ENCODE peak calls at places on chromosomes 5 and 9, in four cellular contexts. G is uterus; V is A673; A is CD8-positive, alpha-beta memory T cell. Z is an unnamed sample.
A peak's percentile ranks its signal among the peaks of the same experiment; 100 is the strongest.

GRCh38 chr9:3894764-3895163 is 369.0 kb upstream of the RFX3 start:
- DNase-seq in G (no peak), V (no peak), A (no peak), Z (no peak)

GRCh38 chr5:14250094-14250777 is 107.1 kb downstream of the TRIO start:
- DNase-seq in G (peak; percentile 79), V (peak; percentile 52), A (no peak), Z (peak; percentile 30)

GRCh38 chr5:10724799-10725507 is 36.1 kb downstream of the DAP start:
- DNase-seq in G (peak; percentile 31), V (peak; percentile 20), A (no peak), Z (no peak)

GRCh38 chr5:52776116-52776515 is 11.6 kb upstream of the ITGA1 start:
- DNase-seq in G (no peak), V (no peak), A (peak; percentile 26), Z (no peak)

GRCh38 chr5:114391321-114391720 is 29.5 kb downstream of the KCNN2 start:
- DNase-seq in G (no peak), V (peak; percentile 5), A (no peak), Z (no peak)

GRCh38 chr5:56481147-56481997 is 248.2 kb upstream of the ANKRD55 start:
- DNase-seq in G (peak; percentile 42), V (no peak), A (peak; percentile 23), Z (peak; percentile 51)

GRCh38 chr5:52043543-52043942 is 660.3 kb downstream of the ISL1 start:
- DNase-seq in G (no peak), V (no peak), A (no peak), Z (no peak)

GRCh38 chr5:113357696-113358476 is 76.9 kb downstream of the TSSK1B start:
- DNase-seq in G (no peak), V (no peak), A (no peak), Z (no peak)

GRCh38 chr5:10288600-10289213 is 19.0 kb downstream of the CMBL start:
- DNase-seq in G (no peak), V (no peak), A (no peak), Z (peak; percentile 87)

GRCh38 chr9:89538874-89539273 is 41.0 kb upstream of the SEMA4D start:
- DNase-seq in G (no peak), V (no peak), A (peak; percentile 56), Z (no peak)
- H3K27me3 ChIP-seq in G (no peaks in the 10 kb centered on the region), V (no peaks in the 10 kb centered on the region), A (no peaks in the 10 kb centered on the region), Z (no peaks in the 10 kb centered on the region)

DNA sequence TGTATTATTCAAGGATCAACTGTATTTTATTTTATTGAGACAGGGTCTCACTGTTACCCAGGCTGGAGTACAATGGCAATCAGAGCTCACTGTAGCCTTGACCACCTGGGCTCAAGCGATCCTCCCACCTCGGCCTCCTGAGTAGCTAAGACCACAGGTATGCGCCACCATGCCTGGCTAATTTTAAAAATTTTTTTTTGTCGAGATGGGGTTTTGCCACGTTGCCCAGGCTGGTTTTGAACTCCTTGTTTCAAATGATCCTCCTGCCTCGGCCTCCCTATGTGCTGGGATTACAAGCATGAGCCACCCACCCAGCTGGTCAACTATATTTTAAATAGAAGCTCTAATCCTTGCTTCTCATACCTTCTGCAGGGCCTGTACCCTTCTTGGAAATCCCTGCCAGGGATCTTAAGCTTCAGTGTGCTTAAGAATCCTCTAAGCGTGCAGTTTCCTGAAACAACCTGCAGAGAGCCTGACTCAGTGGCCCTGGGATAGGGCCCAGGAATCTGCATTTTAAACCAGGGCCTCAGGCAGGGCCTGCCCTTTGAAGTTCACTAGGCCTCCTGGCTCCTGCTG is 2.9 kb downstream of the AKNA start:
- DNase-seq in G (no peak), V (no peak), A (no peak), Z (no peak)
- H3K4me3 ChIP-seq in G (peak overlapping the region; percentile 56), V (no peak overlapping the region), A (peak overlapping the region; percentile 98), Z (peak overlapping the region; percentile 16)

GRCh38 chr5:55172937-55173695 is at the start of gene CDC20B:
- DNase-seq in G (peak; percentile 68), V (peak; percentile 86), A (peak; percentile 65), Z (peak; percentile 95)

GRCh38 chr5:55177078-55177477 is 4.1 kb upstream of the CDC20B start:
- DNase-seq in G (no peak), V (no peak), A (no peak), Z (no peak)

GRCh38 chr5:55175781-55176175 is 2.8 kb upstream of the CDC20B start:
- DNase-seq in G (no peak), V (no peak), A (no peak), Z (no peak)

GRCh38 chr5:55173696-55174101 is 722 bp upstream of the CDC20B start:
- DNase-seq in G (no peak), V (no peak), A (no peak), Z (no peak)

GRCh38 chr5:55176176-55176818 is 3.3 kb upstream of the CDC20B start:
- DNase-seq in G (no peak), V (peak; percentile 76), A (no peak), Z (no peak)
- H3K27me3 ChIP-seq in G (peaks cover 31% of the 10 kb centered on the region), V (peaks cover 25% of the 10 kb centered on the region), A (peaks cover 55% of the 10 kb centered on the region), Z (no peaks in the 10 kb centered on the region)

GRCh38 chr5:154002093-154002492 is 36.6 kb downstream of the FAM114A2 start:
- DNase-seq in G (peak; percentile 16), V (peak; percentile 31), A (no peak), Z (no peak)
- H3K4me3 ChIP-seq in G (no peak overlapping the region), V (no peak overlapping the region), A (no peak overlapping the region), Z (no peak overlapping the region)

GRCh38 chr5:146341854-146342253 is 3.2 kb downstream of the POU4F3 start:
- DNase-seq in G (no peak), V (no peak), A (no peak), Z (no peak)
- H3K27me3 ChIP-seq in G (no peaks in the 10 kb centered on the region), V (peaks cover 100% of the 10 kb centered on the region), A (peaks cover 28% of the 10 kb centered on the region), Z (peaks cover 14% of the 10 kb centered on the region)

GRCh38 chr5:1316588-1316902 is 21.7 kb upstream of the TERT start:
- DNase-seq in G (no peak), V (no peak), A (no peak), Z (no peak)
- H3K4me3 ChIP-seq in G (no peak overlapping the region), V (no peak overlapping the region), A (peak overlapping the region; percentile 58), Z (no peak overlapping the region)

DNA sequence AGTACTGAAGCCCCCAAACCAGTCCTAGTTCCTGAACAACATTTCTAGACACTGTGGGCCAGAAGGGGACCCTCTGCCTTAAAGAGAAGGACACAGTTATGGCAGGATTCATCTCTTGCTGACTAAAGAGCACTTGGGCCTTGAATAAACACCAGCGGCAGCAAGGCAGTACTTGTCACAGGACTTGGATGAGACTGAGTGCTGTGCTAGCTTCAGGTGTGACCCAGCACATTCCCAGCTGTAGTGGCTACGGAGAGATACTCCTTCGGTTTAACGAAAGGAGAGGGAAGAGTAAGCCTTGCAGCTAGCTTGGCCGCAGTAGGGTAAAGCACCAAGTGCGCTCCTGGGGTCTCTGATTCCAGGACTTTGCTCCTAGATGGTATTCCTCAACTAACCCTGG is 10.9 kb upstream of the STX17 start:
- DNase-seq in G (no peak), V (no peak), A (no peak), Z (no peak)
- H3K27me3 ChIP-seq in G (no peaks in the 10 kb centered on the region), V (no peaks in the 10 kb centered on the region), A (no peaks in the 10 kb centered on the region), Z (no peaks in the 10 kb centered on the region)

DNA sequence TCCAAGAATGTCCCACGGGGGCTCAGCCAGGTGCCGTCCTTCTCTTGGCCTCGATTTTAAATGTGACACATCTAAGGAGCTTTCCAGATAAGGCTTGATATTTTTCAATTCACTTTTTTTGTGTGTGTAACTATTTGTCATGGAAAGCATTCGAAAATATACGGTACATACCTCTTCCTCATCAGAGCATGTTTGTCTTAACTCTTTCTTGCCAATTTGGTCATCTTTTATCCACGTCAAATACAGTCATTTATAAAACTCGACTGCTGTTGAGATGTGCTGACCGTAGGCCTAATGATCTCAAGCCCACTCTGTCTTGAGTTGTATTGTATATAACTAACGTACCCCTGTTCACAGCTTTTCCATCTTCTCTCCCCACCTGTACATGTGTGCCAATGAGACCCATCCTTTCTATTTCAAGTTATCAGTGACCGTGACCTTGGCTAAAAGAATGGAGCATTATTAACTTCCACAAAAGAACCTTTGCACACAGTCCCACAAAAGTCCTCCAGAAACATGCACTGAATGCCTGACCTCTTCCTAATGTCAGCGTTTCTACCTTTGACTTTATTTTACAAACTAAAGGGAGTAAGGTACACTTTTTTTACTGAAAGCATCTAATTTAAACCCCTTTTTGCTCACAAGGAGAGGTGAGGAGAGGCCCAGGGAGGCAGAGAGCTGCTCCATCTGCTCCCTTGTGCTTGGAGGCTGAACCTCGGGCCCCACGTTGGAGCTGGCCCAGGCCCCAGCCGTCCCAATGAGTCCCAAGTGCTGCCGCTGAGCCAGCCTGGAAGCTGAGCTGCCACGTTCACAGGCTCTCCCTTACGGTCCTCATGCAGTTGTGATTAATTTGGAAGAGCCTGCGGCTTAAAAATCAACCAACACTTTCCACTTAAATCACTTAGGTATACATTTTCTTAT is 61.5 kb downstream of the IPPK start:
- DNase-seq in G (no peak), V (no peak), A (no peak), Z (no peak)
- H3K4me3 ChIP-seq in G (no peak overlapping the region), V (no peak overlapping the region), A (no peak overlapping the region), Z (no peak overlapping the region)

GRCh38 chr9:134212809-134213507 is 48.6 kb upstream of the RNU6ATAC start:
- DNase-seq in G (no peak), V (no peak), A (no peak), Z (no peak)
- H3K27me3 ChIP-seq in G (no peaks in the 10 kb centered on the region), V (no peaks in the 10 kb centered on the region), A (no peaks in the 10 kb centered on the region), Z (no peaks in the 10 kb centered on the region)